ENCODE peak calls at places on chromosomes 2 and 18, in six cellular contexts. M, V, Y, U, A and O are unnamed samples.
A peak's percentile ranks its signal among the peaks of the same experiment; 100 is the strongest.

GRCh38 chr2:198534756-198535155 is 730.4 kb downstream of the PLCL1 start:
- DNase-seq in U (no peak), A (no peak), Y (no peak), M (no peak), V (no peak), O (no peak)

GRCh38 chr18:36340232-36340631 is 42.7 kb downstream of the FHOD3 start:
- DNase-seq in M (no peak), V (no peak), U (no peak), A (no peak), Y (no peak), O (no peak)

GRCh38 chr2:143949121-143949848 is 570.6 kb downstream of the ZEB2 start:
- DNase-seq in V (no peak), A (no peak), Y (no peak), U (no peak), M (no peak), O (no peak)

GRCh38 chr2:75319951-75320350 is 120.6 kb upstream of the TACR1 start:
- DNase-seq in A (no peak), Y (no peak), V (no peak), U (no peak), M (no peak), O (no peak)

GRCh38 chr18:23053756-23054457 is 81.4 kb upstream of the CABLES1 start:
- DNase-seq in Y (no peak), V (peak; percentile 43), A (no peak), U (no peak), M (no peak), O (no peak)

GRCh38 chr2:119696005-119696404 is 17.0 kb downstream of the TMEM177 start:
- DNase-seq in A (no peak), V (no peak), Y (no peak), U (no peak), M (no peak), O (no peak)

GRCh38 chr2:44952143-44952805 is 10.8 kb downstream of the SIX3 start:
- DNase-seq in A (no peak), V (peak; percentile 72), Y (no peak), M (no peak), U (no peak), O (no peak)

GRCh38 chr18:77765468-77765867 is 515.8 kb downstream of the GALR1 start:
- DNase-seq in Y (no peak), M (no peak), U (no peak), A (peak; percentile 31), V (no peak), O (no peak)

GRCh38 chr2:169662744-169663143 is 31.5 kb downstream of the CFAP210 start:
- DNase-seq in U (no peak), Y (no peak), V (no peak), A (no peak), M (no peak), O (no peak)

GRCh38 chr2:9052821-9053533 is 49.5 kb upstream of the MBOAT2 start:
- DNase-seq in A (no peak), V (no peak), M (no peak), U (no peak), Y (no peak), O (no peak)

GRCh38 chr2:237886702-237887481 is 27.5 kb downstream of the RAMP1 start:
- DNase-seq in A (peak; percentile 42), U (no peak), V (no peak), M (peak; percentile 85), Y (no peak), O (peak; percentile 58)

GRCh38 chr2:187497858-187498463 is 49.9 kb upstream of the CALCRL start:
- DNase-seq in A (peak; percentile 41), U (no peak), Y (no peak), M (no peak), V (peak; percentile 45), O (no peak)

GRCh38 chr2:121238828-121239227 is 46.2 kb downstream of the TFCP2L1 start:
- DNase-seq in Y (no peak), A (no peak), U (no peak), M (no peak), V (no peak), O (no peak)

GRCh38 chr2:230723363-230723762 is 10.7 kb downstream of the CAB39 start:
- DNase-seq in V (no peak), U (no peak), A (no peak), M (no peak), Y (no peak), O (no peak)

GRCh38 chr2:219291910-219292490 is 12.8 kb downstream of the DNAJB2 start:
- DNase-seq in A (no peak), Y (no peak), V (no peak), U (no peak), M (no peak), O (no peak)

GRCh38 chr2:64943387-64944150 is 45.6 kb upstream of the SLC1A4 start:
- DNase-seq in U (no peak), A (no peak), M (peak; percentile 34), V (no peak), Y (no peak), O (peak; percentile 46)

GRCh38 chr2:43518182-43518581 is 77.7 kb downstream of the THADA start:
- DNase-seq in U (no peak), V (peak; percentile 43), A (no peak), M (no peak), Y (no peak), O (no peak)

GRCh38 chr2:149329470-149330126 is 789 bp upstream of the LYPD6 start:
- DNase-seq in U (no peak), M (peak; percentile 22), V (peak; percentile 59), A (peak; percentile 8), Y (no peak), O (no peak)

GRCh38 chr2:119809329-119810038 is 49.8 kb downstream of the PTPN4 start:
- DNase-seq in V (peak; percentile 88), Y (no peak), A (no peak), M (no peak), U (no peak), O (no peak)

GRCh38 chr18:76687271-76688006 is 134.9 kb upstream of the ZNF236 start:
- DNase-seq in A (no peak), M (no peak), V (no peak), Y (no peak), U (no peak), O (no peak)

GRCh38 chr18:77133920-77134496 is 1.4 kb upstream of the MBP start:
- DNase-seq in Y (no peak), U (no peak), A (peak; percentile 48), V (no peak), M (peak; percentile 60), O (no peak)

GRCh38 chr2:241762933-241763369 is 13.7 kb upstream of the GAL3ST2 start:
- DNase-seq in Y (no peak), U (peak; percentile 21), A (no peak), V (no peak), M (peak; percentile 9), O (no peak)

GRCh38 chr18:12872408-12872807 is 11.6 kb downstream of the PTPN2 start:
- DNase-seq in Y (no peak), V (no peak), U (no peak), M (no peak), A (no peak), O (no peak)

GRCh38 chr2:128413718-128414341 is 95.2 kb upstream of the HS6ST1 start:
- DNase-seq in U (no peak), M (no peak), Y (no peak), A (no peak), V (no peak), O (no peak)

GRCh38 chr18:5969355-5970003 is 74.2 kb upstream of the TMEM200C start:
- DNase-seq in V (no peak), A (no peak), U (no peak), M (no peak), Y (no peak), O (no peak)

GRCh38 chr2:108583903-108584520 is 49.7 kb downstream of the LIMS1 start:
- DNase-seq in V (peak; percentile 83), M (no peak), U (no peak), Y (no peak), A (peak; percentile 84), O (no peak)

GRCh38 chr18:64991102-64991501 is 759.7 kb upstream of the CDH7 start:
- DNase-seq in V (no peak), U (no peak), M (no peak), A (no peak), Y (no peak), O (no peak)

GRCh38 chr2:142031656-142032055 is 99.2 kb downstream of the LRP1B start:
- DNase-seq in A (no peak), V (no peak), Y (no peak), M (no peak), U (no peak), O (no peak)

GRCh38 chr2:150480971-150481830 is 6.3 kb downstream of the RND3 start:
- DNase-seq in A (no peak), U (no peak), Y (no peak), M (no peak), V (peak; percentile 28), O (no peak)

GRCh38 chr2:129909648-129910418 is 69.6 kb upstream of the RAB6C start:
- DNase-seq in U (no peak), M (no peak), V (no peak), Y (no peak), A (no peak), O (no peak)

GRCh38 chr18:13539843-13540535 is 186.4 kb downstream of the FAM210A start:
- DNase-seq in V (peak; percentile 5), A (no peak), Y (no peak), U (no peak), M (no peak), O (no peak)

GRCh38 chr2:190837417-190837816 is 43.2 kb upstream of the GLS start:
- DNase-seq in U (no peak), Y (no peak), V (no peak), A (no peak), M (no peak), O (no peak)
- H3K4me3 ChIP-seq in U (no peak overlapping the region), Y (no peak overlapping the region), V (no peak overlapping the region), A (no peak overlapping the region), M (no peak overlapping the region), O (no peak overlapping the region)

DNA sequence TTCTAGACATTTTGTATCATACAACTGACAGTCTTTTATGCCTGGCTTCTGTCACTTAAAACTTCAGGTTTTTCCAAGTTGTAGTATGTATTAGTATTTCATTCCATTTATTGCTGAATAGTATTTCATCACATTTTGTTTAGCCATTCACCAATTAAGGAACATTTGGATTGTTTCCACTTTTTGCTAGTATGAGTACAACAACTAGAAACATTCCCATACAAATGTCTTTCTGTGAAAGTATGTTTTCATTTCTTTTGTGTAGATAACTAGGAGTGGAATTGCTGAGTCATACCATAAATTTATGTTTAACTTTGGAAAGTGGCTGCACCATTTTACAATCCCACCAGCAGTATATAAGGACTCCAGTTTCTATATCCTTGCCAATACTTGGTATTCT is 135.9 kb downstream of the ATAD2B start:
- DNase-seq in Y (no peak), V (peak; percentile 75), U (no peak), M (no peak), A (no peak), O (no peak)
- H3K27ac ChIP-seq in Y (no peak overlapping the region), V (peak overlapping the region; percentile 27), U (no peak overlapping the region), M (no peak overlapping the region), A (no peak overlapping the region), O (peak overlapping the region; percentile 51)

DNA sequence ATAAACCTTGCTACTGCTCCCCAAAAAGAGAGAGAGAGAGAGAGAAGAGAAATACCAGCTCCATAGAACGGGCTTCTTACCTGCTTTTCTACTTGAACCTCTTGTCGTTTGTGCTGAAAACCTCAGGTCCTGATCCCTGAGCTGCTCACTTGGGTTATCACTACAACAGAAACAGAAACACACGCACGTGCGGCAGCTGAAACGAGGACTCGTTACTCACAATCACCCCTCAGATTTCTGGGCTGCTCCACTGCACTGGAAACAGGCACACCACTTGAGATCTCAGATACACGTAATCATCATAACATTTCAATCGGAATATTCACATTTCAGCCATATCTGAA is 48.2 kb upstream of the GPC1 start:
- DNase-seq in U (no peak), M (no peak), A (no peak), V (no peak), Y (no peak), O (no peak)
- H3K4me3 ChIP-seq in U (no peak overlapping the region), M (no peak overlapping the region), A (no peak overlapping the region), V (no peak overlapping the region), Y (no peak overlapping the region), O (no peak overlapping the region)

GRCh38 chr2:71502941-71503738 is 49.8 kb downstream of the DYSF start:
- DNase-seq in V (no peak), A (no peak), U (no peak), Y (no peak), M (no peak), O (no peak)
- H3K27ac ChIP-seq in V (peak overlapping the region; percentile 85), A (peak overlapping the region; percentile 50), U (no peak overlapping the region), Y (peak overlapping the region; percentile 59), M (peak overlapping the region; percentile 91), O (no peak overlapping the region)